ENCODE peak calls at places on chromosomes 13 and 19, in seven cellular contexts. One of them, this sample, is unnamed.

GRCh38 chr19:39199025-39199424 is 2.3 kb downstream of the NCCRP1 start:
- DNase-seq in HFFc6: peak
- DNase-seq in PC-9: no peak
- DNase-seq in RWPE2: no peak
- DNase-seq in lower leg skin: no peak
- DNase-seq in suprapubic skin: no peak
- DNase-seq in H1: no peak
- DNase-seq in this sample: peak

GRCh38 chr19:19232231-19232630 is 20.5 kb downstream of the NCAN start:
- DNase-seq in H1: no peak
- DNase-seq in suprapubic skin: no peak
- DNase-seq in HFFc6: no peak
- DNase-seq in RWPE2: no peak
- DNase-seq in PC-9: no peak
- DNase-seq in lower leg skin: no peak
- DNase-seq in this sample: no peak

GRCh38 chr19:38433268-38433733 is at the start of gene RYR1:
- DNase-seq in HFFc6: no peak
- DNase-seq in suprapubic skin: no peak
- DNase-seq in RWPE2: no peak
- DNase-seq in PC-9: peak
- DNase-seq in H1: peak
- DNase-seq in lower leg skin: peak
- DNase-seq in this sample: no peak

GRCh38 chr19:6038634-6039405 is 60.9 kb upstream of the RANBP3 start:
- DNase-seq in RWPE2: no peak
- DNase-seq in HFFc6: no peak
- DNase-seq in suprapubic skin: no peak
- DNase-seq in H1: no peak
- DNase-seq in lower leg skin: no peak
- DNase-seq in PC-9: no peak
- DNase-seq in this sample: no peak

GRCh38 chr19:51327066-51327985 is 14.6 kb downstream of the VSIG10L start:
- DNase-seq in HFFc6: no peak
- DNase-seq in suprapubic skin: no peak
- DNase-seq in lower leg skin: no peak
- DNase-seq in H1: peak
- DNase-seq in RWPE2: no peak
- DNase-seq in PC-9: no peak
- DNase-seq in this sample: no peak

GRCh38 chr19:4061178-4061682 is 5.5 kb downstream of the ZBTB7A start:
- DNase-seq in lower leg skin: peak
- DNase-seq in H1: no peak
- DNase-seq in suprapubic skin: peak
- DNase-seq in HFFc6: no peak
- DNase-seq in RWPE2: peak
- DNase-seq in PC-9: peak
- DNase-seq in this sample: no peak

GRCh38 chr13:37769078-37769477 is 100.5 kb downstream of the TRPC4 start:
- DNase-seq in suprapubic skin: no peak
- DNase-seq in H1: no peak
- DNase-seq in HFFc6: no peak
- DNase-seq in lower leg skin: no peak
- DNase-seq in RWPE2: no peak
- DNase-seq in PC-9: no peak
- DNase-seq in this sample: no peak

GRCh38 chr13:102400619-102401125 is 1.2 kb downstream of the FGF14 start:
- DNase-seq in HFFc6: no peak
- DNase-seq in PC-9: no peak
- DNase-seq in H1: no peak
- DNase-seq in suprapubic skin: no peak
- DNase-seq in lower leg skin: no peak
- DNase-seq in RWPE2: no peak
- DNase-seq in this sample: no peak

GRCh38 chr13:49374585-49375290 is 69.1 kb downstream of the CAB39L start:
- DNase-seq in suprapubic skin: no peak
- DNase-seq in H1: no peak
- DNase-seq in lower leg skin: no peak
- DNase-seq in RWPE2: no peak
- DNase-seq in PC-9: no peak
- DNase-seq in HFFc6: peak
- DNase-seq in this sample: peak

GRCh38 chr13:42594577-42595571 is 20.9 kb downstream of the TNFSF11 start:
- DNase-seq in suprapubic skin: no peak
- DNase-seq in H1: no peak
- DNase-seq in lower leg skin: peak
- DNase-seq in HFFc6: peak
- DNase-seq in PC-9: peak
- DNase-seq in RWPE2: no peak
- DNase-seq in this sample: peak

GRCh38 chr19:38693380-38694223 is 46.2 kb downstream of the ACTN4 start:
- DNase-seq in PC-9: peak
- DNase-seq in HFFc6: peak
- DNase-seq in lower leg skin: no peak
- DNase-seq in suprapubic skin: no peak
- DNase-seq in RWPE2: peak
- DNase-seq in H1: no peak
- DNase-seq in this sample: no peak

GRCh38 chr13:99600318-99600717 is 99.0 kb downstream of the TM9SF2 start:
- DNase-seq in PC-9: no peak
- DNase-seq in RWPE2: no peak
- DNase-seq in suprapubic skin: no peak
- DNase-seq in lower leg skin: no peak
- DNase-seq in H1: peak
- DNase-seq in HFFc6: no peak
- DNase-seq in this sample: no peak

GRCh38 chr13:32790731-32791130 is 204.5 kb downstream of the PDS5B start:
- DNase-seq in HFFc6: no peak
- DNase-seq in suprapubic skin: no peak
- DNase-seq in H1: no peak
- DNase-seq in RWPE2: no peak
- DNase-seq in PC-9: no peak
- DNase-seq in lower leg skin: no peak
- DNase-seq in this sample: no peak

GRCh38 chr13:66492479-66492878 is 737.7 kb downstream of the PCDH9 start:
- DNase-seq in lower leg skin: no peak
- DNase-seq in RWPE2: no peak
- DNase-seq in H1: no peak
- DNase-seq in HFFc6: no peak
- DNase-seq in PC-9: peak
- DNase-seq in suprapubic skin: no peak
- DNase-seq in this sample: no peak

GRCh38 chr19:55642153-55643002 is 1.1 kb upstream of the ZNF581 start:
- DNase-seq in RWPE2: no peak
- DNase-seq in H1: peak
- DNase-seq in lower leg skin: no peak
- DNase-seq in PC-9: peak
- DNase-seq in suprapubic skin: no peak
- DNase-seq in HFFc6: no peak
- DNase-seq in this sample: no peak

GRCh38 chr19:18290250-18291018 is 9.0 kb upstream of the JUND start:
- DNase-seq in PC-9: no peak
- DNase-seq in suprapubic skin: no peak
- DNase-seq in lower leg skin: no peak
- DNase-seq in RWPE2: no peak
- DNase-seq in HFFc6: no peak
- DNase-seq in H1: no peak
- DNase-seq in this sample: no peak

GRCh38 chr13:89541091-89542030 is 1806.1 kb upstream of the MIR17HG start:
- DNase-seq in H1: no peak
- DNase-seq in PC-9: no peak
- DNase-seq in suprapubic skin: no peak
- DNase-seq in lower leg skin: no peak
- DNase-seq in RWPE2: no peak
- DNase-seq in HFFc6: no peak
- DNase-seq in this sample: no peak

GRCh38 chr19:5547881-5548280 is 19.9 kb downstream of the TINCR start:
- DNase-seq in RWPE2: no peak
- DNase-seq in HFFc6: peak
- DNase-seq in suprapubic skin: no peak
- DNase-seq in H1: peak
- DNase-seq in PC-9: peak
- DNase-seq in lower leg skin: no peak
- DNase-seq in this sample: no peak

DNA sequence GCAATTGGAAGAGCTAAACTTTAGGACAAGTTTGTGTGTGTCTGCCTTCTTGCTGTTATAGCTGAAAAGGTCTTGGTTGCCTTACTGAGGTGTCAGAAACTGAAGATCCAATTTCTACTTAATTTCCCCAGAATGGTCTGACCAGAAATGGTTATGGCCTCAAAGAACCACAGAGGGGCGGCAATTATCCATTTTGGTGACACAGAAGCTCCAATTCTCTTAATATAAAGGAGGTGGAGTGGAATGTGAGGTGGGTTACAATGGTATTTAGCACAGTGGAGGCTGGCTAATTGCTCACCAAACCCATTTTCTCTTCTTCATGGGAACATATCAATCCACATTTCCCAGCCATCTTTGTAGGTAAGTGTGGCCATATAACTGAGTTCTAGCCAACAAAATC is 1157.2 kb downstream of the OLFM4 start:
- DNase-seq in RWPE2: no peak
- DNase-seq in HFFc6: no peak
- DNase-seq in lower leg skin: no peak
- DNase-seq in H1: peak
- DNase-seq in suprapubic skin: no peak
- DNase-seq in PC-9: peak
- DNase-seq in this sample: no peak
- TF ChIP-seq CTCF in RWPE2: peak
- TF ChIP-seq CTCF in HFFc6: no peak
- TF ChIP-seq CTCF in lower leg skin: no peak
- TF ChIP-seq CTCF in H1: no peak
- TF ChIP-seq CTCF in suprapubic skin: no peak
- TF ChIP-seq CTCF in PC-9: peak
- TF ChIP-seq CTCF in this sample: no peak

GRCh38 chr13:64675256-64675892 is 2554.8 kb downstream of the PCDH9 start:
- DNase-seq in PC-9: peak
- DNase-seq in lower leg skin: no peak
- DNase-seq in suprapubic skin: no peak
- DNase-seq in H1: no peak
- DNase-seq in HFFc6: peak
- DNase-seq in RWPE2: no peak
- DNase-seq in this sample: peak

GRCh38 chr13:64672751-64673150 is 2557.4 kb downstream of the PCDH9 start:
- DNase-seq in lower leg skin: no peak
- DNase-seq in H1: no peak
- DNase-seq in HFFc6: no peak
- DNase-seq in PC-9: no peak
- DNase-seq in suprapubic skin: no peak
- DNase-seq in RWPE2: no peak
- DNase-seq in this sample: no peak
- TF ChIP-seq CTCF in lower leg skin: no peak
- TF ChIP-seq CTCF in H1: no peak
- TF ChIP-seq CTCF in HFFc6: no peak
- TF ChIP-seq CTCF in PC-9: no peak
- TF ChIP-seq CTCF in suprapubic skin: no peak
- TF ChIP-seq CTCF in RWPE2: no peak
- TF ChIP-seq CTCF in this sample: no peak

GRCh38 chr13:24680258-24680920 is at the start of gene ATP12A:
- DNase-seq in suprapubic skin: no peak
- DNase-seq in lower leg skin: no peak
- DNase-seq in HFFc6: no peak
- DNase-seq in H1: peak
- DNase-seq in RWPE2: no peak
- DNase-seq in PC-9: peak
- DNase-seq in this sample: no peak
- TF ChIP-seq CTCF in suprapubic skin: no peak
- TF ChIP-seq CTCF in lower leg skin: no peak
- TF ChIP-seq CTCF in HFFc6: no peak
- TF ChIP-seq CTCF in H1: peak
- TF ChIP-seq CTCF in RWPE2: no peak
- TF ChIP-seq CTCF in PC-9: no peak
- TF ChIP-seq CTCF in this sample: no peak

GRCh38 chr13:30679483-30680330 is 55.6 kb upstream of the ALOX5AP start:
- DNase-seq in HFFc6: no peak
- DNase-seq in RWPE2: no peak
- DNase-seq in lower leg skin: no peak
- DNase-seq in suprapubic skin: no peak
- DNase-seq in H1: no peak
- DNase-seq in PC-9: no peak
- DNase-seq in this sample: peak
- TF ChIP-seq CTCF in HFFc6: peak
- TF ChIP-seq CTCF in RWPE2: peak
- TF ChIP-seq CTCF in lower leg skin: no peak
- TF ChIP-seq CTCF in suprapubic skin: no peak
- TF ChIP-seq CTCF in H1: peak
- TF ChIP-seq CTCF in PC-9: peak
- TF ChIP-seq CTCF in this sample: peak

GRCh38 chr19:47231215-47232054 is 436 bp upstream of the BBC3 start:
- DNase-seq in H1: peak
- DNase-seq in PC-9: peak
- DNase-seq in RWPE2: no peak
- DNase-seq in HFFc6: peak
- DNase-seq in lower leg skin: peak
- DNase-seq in suprapubic skin: peak
- DNase-seq in this sample: peak
- TF ChIP-seq CTCF in H1: no peak
- TF ChIP-seq CTCF in PC-9: no peak
- TF ChIP-seq CTCF in RWPE2: no peak
- TF ChIP-seq CTCF in HFFc6: no peak
- TF ChIP-seq CTCF in lower leg skin: no peak
- TF ChIP-seq CTCF in suprapubic skin: no peak
- TF ChIP-seq CTCF in this sample: no peak

GRCh38 chr13:74040200-74040599 is 94.0 kb downstream of the KLF12 start:
- DNase-seq in lower leg skin: no peak
- DNase-seq in HFFc6: no peak
- DNase-seq in H1: peak
- DNase-seq in RWPE2: no peak
- DNase-seq in suprapubic skin: no peak
- DNase-seq in PC-9: peak
- DNase-seq in this sample: no peak
- TF ChIP-seq CTCF in lower leg skin: no peak
- TF ChIP-seq CTCF in HFFc6: peak
- TF ChIP-seq CTCF in H1: peak
- TF ChIP-seq CTCF in RWPE2: peak
- TF ChIP-seq CTCF in suprapubic skin: no peak
- TF ChIP-seq CTCF in PC-9: peak
- TF ChIP-seq CTCF in this sample: peak